ENCODE peak calls at places on chromosomes 16 and 17, in nine cellular contexts. One of them, this sample, is unnamed.

GRCh38 chr17:48933035-48933434 is 11.6 kb downstream of the SNF8 start:
- ATAC-seq in right cardiac atrium: no peak
- ATAC-seq in HCT116: no peak
- ATAC-seq in heart left ventricle: no peak
- ATAC-seq in heart right ventricle: no peak
- ATAC-seq in right lobe of liver: no peak
- ATAC-seq in mucosa of descending colon: no peak
- ATAC-seq in GM23338: no peak
- ATAC-seq in pancreas: no peak
- ATAC-seq in this sample: no peak

GRCh38 chr17:39235555-39236221 is 9.9 kb upstream of the STAC2 start:
- ATAC-seq in heart right ventricle: no peak
- ATAC-seq in mucosa of descending colon: peak
- ATAC-seq in right lobe of liver: peak
- ATAC-seq in HCT116: peak
- ATAC-seq in right cardiac atrium: no peak
- ATAC-seq in heart left ventricle: no peak
- ATAC-seq in GM23338: peak
- ATAC-seq in pancreas: peak
- ATAC-seq in this sample: no peak

GRCh38 chr16:69618307-69618706 is 52.5 kb downstream of the NFAT5 start:
- ATAC-seq in heart right ventricle: peak
- ATAC-seq in pancreas: peak
- ATAC-seq in mucosa of descending colon: no peak
- ATAC-seq in heart left ventricle: peak
- ATAC-seq in right cardiac atrium: peak
- ATAC-seq in HCT116: no peak
- ATAC-seq in right lobe of liver: no peak
- ATAC-seq in GM23338: no peak
- ATAC-seq in this sample: no peak

GRCh38 chr17:7177954-7178477 is 1.2 kb downstream of the ASGR1 start:
- ATAC-seq in heart left ventricle: no peak
- ATAC-seq in heart right ventricle: peak
- ATAC-seq in pancreas: peak
- ATAC-seq in right cardiac atrium: peak
- ATAC-seq in HCT116: peak
- ATAC-seq in GM23338: peak
- ATAC-seq in right lobe of liver: peak
- ATAC-seq in mucosa of descending colon: peak
- ATAC-seq in this sample: no peak

GRCh38 chr17:6627019-6627418 is 13.5 kb downstream of the KIAA0753 start:
- ATAC-seq in heart right ventricle: no peak
- ATAC-seq in right lobe of liver: no peak
- ATAC-seq in pancreas: no peak
- ATAC-seq in right cardiac atrium: no peak
- ATAC-seq in HCT116: no peak
- ATAC-seq in heart left ventricle: no peak
- ATAC-seq in GM23338: no peak
- ATAC-seq in mucosa of descending colon: peak
- ATAC-seq in this sample: no peak

GRCh38 chr17:5011928-5012327 is 14.2 kb downstream of the KIF1C start:
- ATAC-seq in GM23338: no peak
- ATAC-seq in heart right ventricle: no peak
- ATAC-seq in heart left ventricle: no peak
- ATAC-seq in right cardiac atrium: peak
- ATAC-seq in mucosa of descending colon: no peak
- ATAC-seq in HCT116: no peak
- ATAC-seq in pancreas: no peak
- ATAC-seq in right lobe of liver: no peak
- ATAC-seq in this sample: no peak

GRCh38 chr17:71938340-71939010 is 182.3 kb upstream of the SOX9 start:
- ATAC-seq in heart left ventricle: no peak
- ATAC-seq in GM23338: no peak
- ATAC-seq in right lobe of liver: no peak
- ATAC-seq in HCT116: no peak
- ATAC-seq in heart right ventricle: peak
- ATAC-seq in pancreas: no peak
- ATAC-seq in right cardiac atrium: no peak
- ATAC-seq in mucosa of descending colon: no peak
- ATAC-seq in this sample: no peak

GRCh38 chr16:12758670-12759558 is 44.8 kb downstream of the CPPED1 start:
- ATAC-seq in heart left ventricle: no peak
- ATAC-seq in pancreas: no peak
- ATAC-seq in GM23338: peak
- ATAC-seq in right cardiac atrium: no peak
- ATAC-seq in HCT116: no peak
- ATAC-seq in right lobe of liver: peak
- ATAC-seq in mucosa of descending colon: no peak
- ATAC-seq in heart right ventricle: no peak
- ATAC-seq in this sample: no peak

GRCh38 chr16:69087161-69087581 is 18.3 kb upstream of the HAS3 start:
- ATAC-seq in heart left ventricle: no peak
- ATAC-seq in heart right ventricle: no peak
- ATAC-seq in HCT116: no peak
- ATAC-seq in pancreas: no peak
- ATAC-seq in right lobe of liver: no peak
- ATAC-seq in mucosa of descending colon: no peak
- ATAC-seq in GM23338: no peak
- ATAC-seq in right cardiac atrium: no peak
- ATAC-seq in this sample: no peak

GRCh38 chr17:164536-165235 is 16.8 kb downstream of the DOC2B start:
- ATAC-seq in right cardiac atrium: peak
- ATAC-seq in right lobe of liver: peak
- ATAC-seq in heart left ventricle: no peak
- ATAC-seq in GM23338: peak
- ATAC-seq in pancreas: peak
- ATAC-seq in mucosa of descending colon: peak
- ATAC-seq in HCT116: peak
- ATAC-seq in heart right ventricle: peak
- ATAC-seq in this sample: peak

GRCh38 chr17:42548993-42549755 is 3.5 kb upstream of the HSD17B1 start:
- ATAC-seq in pancreas: no peak
- ATAC-seq in mucosa of descending colon: no peak
- ATAC-seq in GM23338: no peak
- ATAC-seq in heart left ventricle: no peak
- ATAC-seq in heart right ventricle: no peak
- ATAC-seq in HCT116: no peak
- ATAC-seq in right lobe of liver: no peak
- ATAC-seq in right cardiac atrium: no peak
- ATAC-seq in this sample: no peak
- H3K4me3 ChIP-seq in pancreas: no peak
- H3K4me3 ChIP-seq in mucosa of descending colon: no peak
- H3K4me3 ChIP-seq in GM23338: peak
- H3K4me3 ChIP-seq in heart left ventricle: no peak
- H3K4me3 ChIP-seq in heart right ventricle: no peak
- H3K4me3 ChIP-seq in HCT116: no peak
- H3K4me3 ChIP-seq in right lobe of liver: no peak
- H3K4me3 ChIP-seq in right cardiac atrium: no peak
- H3K4me3 ChIP-seq in this sample: no peak

DNA sequence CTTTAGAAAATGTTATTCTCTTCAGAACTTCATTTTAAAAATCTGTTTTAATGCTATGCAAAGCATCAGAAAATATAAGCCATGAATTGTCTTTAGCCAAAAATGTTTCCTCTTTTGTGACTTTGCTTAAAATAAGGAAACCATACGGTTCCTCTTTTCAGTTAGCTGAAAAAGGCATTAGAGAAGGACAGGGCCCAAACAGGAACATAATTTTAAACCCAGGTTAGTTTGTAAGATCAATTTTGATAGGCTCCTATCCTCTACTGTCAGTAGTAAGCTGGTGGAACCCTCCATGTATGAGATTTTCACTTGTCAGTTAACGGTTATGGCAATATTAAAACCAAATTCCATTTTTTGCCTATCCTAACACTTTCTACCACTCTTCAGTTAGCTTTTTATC is 4.3 kb downstream of the EVI2B start:
- ATAC-seq in pancreas: no peak
- ATAC-seq in GM23338: no peak
- ATAC-seq in heart right ventricle: peak
- ATAC-seq in heart left ventricle: no peak
- ATAC-seq in mucosa of descending colon: peak
- ATAC-seq in right cardiac atrium: no peak
- ATAC-seq in right lobe of liver: peak
- ATAC-seq in HCT116: no peak
- ATAC-seq in this sample: no peak
- H3K4me3 ChIP-seq in pancreas: no peak
- H3K4me3 ChIP-seq in GM23338: no peak
- H3K4me3 ChIP-seq in heart right ventricle: peak
- H3K4me3 ChIP-seq in heart left ventricle: peak
- H3K4me3 ChIP-seq in mucosa of descending colon: no peak
- H3K4me3 ChIP-seq in right cardiac atrium: peak
- H3K4me3 ChIP-seq in right lobe of liver: no peak
- H3K4me3 ChIP-seq in HCT116: no peak
- H3K4me3 ChIP-seq in this sample: no peak

DNA sequence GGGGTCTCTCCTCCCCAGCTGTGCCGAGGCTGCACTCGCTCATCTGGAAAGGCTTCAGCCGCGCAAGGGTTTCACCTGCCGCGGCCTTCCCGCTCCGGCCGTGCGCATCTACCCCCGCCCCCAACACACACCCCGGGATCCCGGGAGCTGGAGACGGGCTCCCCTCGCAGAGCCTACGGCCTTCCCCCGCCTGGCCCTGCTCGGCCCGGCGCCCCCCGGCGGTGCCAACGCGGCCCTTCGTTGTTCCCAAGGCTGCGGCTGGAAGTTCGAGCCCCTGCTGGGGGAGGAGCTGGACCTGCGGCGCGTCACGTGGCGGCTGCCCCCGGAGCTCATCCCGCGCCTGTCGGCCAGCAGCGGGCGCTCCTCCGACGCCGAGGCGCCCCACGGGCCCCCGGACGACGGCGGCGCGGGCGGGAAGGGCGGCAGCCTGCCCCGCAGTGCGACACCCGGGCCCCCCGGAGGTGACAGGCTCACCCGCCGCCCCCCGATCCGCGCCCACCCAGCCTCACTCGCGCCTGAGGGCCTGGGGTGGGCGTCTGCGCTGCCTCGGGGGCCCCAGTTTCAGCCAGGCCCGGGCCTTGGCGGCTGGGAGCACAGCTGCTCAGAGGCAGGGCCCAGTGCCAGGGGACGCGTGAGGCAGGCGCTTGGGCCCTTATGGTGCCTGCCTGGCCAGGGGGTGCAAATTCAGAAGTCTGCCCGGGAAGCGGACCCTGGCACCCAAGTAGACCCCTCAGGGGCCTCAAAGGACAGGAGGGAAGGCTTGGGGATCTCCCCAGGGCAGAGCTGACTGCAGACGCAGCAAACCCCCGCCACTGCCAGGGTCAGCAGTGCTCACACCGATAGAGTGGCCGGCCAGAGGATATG is 11.2 kb downstream of the GALK1 start:
- ATAC-seq in mucosa of descending colon: peak
- ATAC-seq in right lobe of liver: peak
- ATAC-seq in right cardiac atrium: peak
- ATAC-seq in heart right ventricle: peak
- ATAC-seq in pancreas: peak
- ATAC-seq in GM23338: peak
- ATAC-seq in heart left ventricle: no peak
- ATAC-seq in HCT116: no peak
- ATAC-seq in this sample: peak
- H3K4me3 ChIP-seq in mucosa of descending colon: no peak
- H3K4me3 ChIP-seq in right lobe of liver: peak
- H3K4me3 ChIP-seq in right cardiac atrium: peak
- H3K4me3 ChIP-seq in heart right ventricle: peak
- H3K4me3 ChIP-seq in pancreas: peak
- H3K4me3 ChIP-seq in GM23338: peak
- H3K4me3 ChIP-seq in heart left ventricle: peak
- H3K4me3 ChIP-seq in HCT116: no peak
- H3K4me3 ChIP-seq in this sample: peak

DNA sequence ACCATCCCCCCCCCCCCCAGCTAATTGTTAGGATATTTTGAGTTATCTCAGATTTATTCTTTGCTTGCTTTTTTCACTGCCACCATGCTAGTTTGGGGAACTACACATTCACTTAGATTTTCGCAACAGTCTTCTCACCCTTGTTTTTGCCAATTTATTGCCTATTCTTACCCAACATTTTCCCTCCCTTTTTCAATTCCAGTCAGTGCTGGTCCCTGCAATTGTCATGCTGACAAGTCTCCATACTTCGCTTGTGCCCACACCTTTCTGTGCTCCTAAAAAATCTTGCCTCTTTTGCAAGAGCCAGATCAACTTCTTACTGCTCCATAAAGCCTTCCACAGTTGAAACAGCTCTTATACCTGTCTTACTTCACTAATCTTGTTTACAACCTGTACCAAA is 16.3 kb downstream of the TNRC6A start:
- ATAC-seq in GM23338: peak
- ATAC-seq in heart left ventricle: no peak
- ATAC-seq in mucosa of descending colon: no peak
- ATAC-seq in right cardiac atrium: no peak
- ATAC-seq in pancreas: no peak
- ATAC-seq in HCT116: no peak
- ATAC-seq in heart right ventricle: no peak
- ATAC-seq in right lobe of liver: no peak
- ATAC-seq in this sample: no peak
- H3K4me3 ChIP-seq in GM23338: peak
- H3K4me3 ChIP-seq in heart left ventricle: no peak
- H3K4me3 ChIP-seq in mucosa of descending colon: no peak
- H3K4me3 ChIP-seq in right cardiac atrium: no peak
- H3K4me3 ChIP-seq in pancreas: no peak
- H3K4me3 ChIP-seq in HCT116: no peak
- H3K4me3 ChIP-seq in heart right ventricle: no peak
- H3K4me3 ChIP-seq in right lobe of liver: no peak
- H3K4me3 ChIP-seq in this sample: no peak

DNA sequence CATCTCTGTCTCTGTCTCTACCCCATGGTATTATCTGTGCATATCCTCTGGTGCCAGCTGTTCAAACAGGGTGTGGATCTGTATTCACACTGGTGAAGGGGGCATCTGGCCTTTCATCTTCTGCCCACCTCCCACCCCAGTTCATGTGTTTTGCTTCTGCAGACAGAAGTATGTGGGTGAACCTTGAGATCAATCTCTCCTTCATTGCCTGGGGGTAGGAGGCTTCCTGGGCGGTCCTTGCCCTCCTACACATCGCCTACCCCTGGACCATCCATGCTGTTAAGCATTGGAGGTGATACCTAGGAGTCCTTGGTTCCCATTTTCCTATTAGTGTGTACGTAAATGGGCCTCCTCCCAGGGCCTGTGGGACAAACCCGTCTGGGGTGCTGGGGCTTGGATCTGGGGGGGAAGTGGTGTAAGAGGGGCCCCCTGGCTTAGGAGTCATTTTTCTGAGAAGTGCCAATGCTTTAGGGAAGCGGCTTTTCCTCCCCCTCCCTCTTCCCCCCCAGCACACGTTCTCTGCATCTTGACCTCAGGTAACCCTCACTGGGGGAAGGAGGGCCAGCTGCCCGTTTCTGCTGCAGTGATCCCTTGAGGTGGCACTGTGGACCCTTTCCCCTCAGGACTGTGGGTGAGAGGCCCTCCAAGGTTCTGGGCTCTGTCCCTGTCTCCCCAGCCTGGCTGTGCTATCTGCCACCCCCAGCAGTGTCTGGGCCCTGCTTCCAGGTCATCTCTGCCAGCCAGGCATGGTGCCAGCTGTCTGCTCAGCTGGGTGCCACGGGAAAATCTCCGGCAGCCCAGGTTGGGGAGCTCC is 21.2 kb downstream of the RARA start:
- ATAC-seq in pancreas: peak
- ATAC-seq in heart right ventricle: peak
- ATAC-seq in right lobe of liver: peak
- ATAC-seq in HCT116: no peak
- ATAC-seq in heart left ventricle: peak
- ATAC-seq in right cardiac atrium: peak
- ATAC-seq in mucosa of descending colon: peak
- ATAC-seq in GM23338: no peak
- ATAC-seq in this sample: no peak
- H3K4me3 ChIP-seq in pancreas: no peak
- H3K4me3 ChIP-seq in heart right ventricle: peak
- H3K4me3 ChIP-seq in right lobe of liver: peak
- H3K4me3 ChIP-seq in HCT116: no peak
- H3K4me3 ChIP-seq in heart left ventricle: peak
- H3K4me3 ChIP-seq in right cardiac atrium: no peak
- H3K4me3 ChIP-seq in mucosa of descending colon: no peak
- H3K4me3 ChIP-seq in GM23338: no peak
- H3K4me3 ChIP-seq in this sample: no peak